ENCODE peak calls at places on chromosome 19, in ten cellular contexts. L is stomach, D is osteocyte, W is NCI-H187, I is uterus, O is NCI-H2029 treated with DMSO at 0.1 percent for 48 hours, M is iPS-NIHi11, S is upper lobe of right lung, T is NCI-H1436, G is fibroblast of mammary gland. P is an unnamed sample.

GRCh38 chr19:45601524-45602522 is at the start of gene GPR4:
- DNase-seq in L (no peak), D (no peak), W (no peak), I (no peak), O (no peak), M (peak), S (no peak), T (no peak), G (no peak), P (peak)

GRCh38 chr19:13684021-13684420 is 80.3 kb upstream of the MRI1 start:
- DNase-seq in L (no peak), D (no peak), W (no peak), I (no peak), O (no peak), M (no peak), S (no peak), T (no peak), G (no peak), P (no peak)

GRCh38 chr19:35232912-35233311 is 4.4 kb upstream of the FAM187B start:
- DNase-seq in L (no peak), D (peak), W (no peak), I (no peak), O (no peak), M (no peak), S (no peak), T (no peak), G (no peak), P (no peak)

GRCh38 chr19:10899171-10899653 is 27.9 kb downstream of the CARM1 start:
- DNase-seq in L (peak), D (no peak), W (no peak), I (no peak), O (peak), M (no peak), S (peak), T (no peak), G (no peak), P (peak)

GRCh38 chr19:13841339-13842293 is 35.3 kb upstream of the NANOS3 start:
- DNase-seq in L (peak), D (no peak), W (no peak), I (no peak), O (no peak), M (no peak), S (peak), T (no peak), G (no peak), P (peak)

GRCh38 chr19:49019242-49019932 is 2.5 kb upstream of the LHB start:
- DNase-seq in L (peak), D (no peak), W (peak), I (peak), O (no peak), M (peak), S (peak), T (peak), G (peak), P (no peak)

GRCh38 chr19:44788971-44789370 is 11.3 kb downstream of the CBLC start:
- DNase-seq in L (no peak), D (no peak), W (no peak), I (no peak), O (no peak), M (no peak), S (no peak), T (no peak), G (no peak), P (no peak)

GRCh38 chr19:46718934-46719551 is 2.1 kb upstream of the PRKD2 start:
- DNase-seq in L (no peak), D (no peak), W (no peak), I (no peak), O (no peak), M (no peak), S (no peak), T (no peak), G (no peak), P (peak)

GRCh38 chr19:35264281-35265125 is 4.3 kb upstream of the USF2 start:
- DNase-seq in L (peak), D (peak), W (no peak), I (peak), O (no peak), M (no peak), S (peak), T (no peak), G (no peak), P (peak)

GRCh38 chr19:58009666-58010301 is 7.2 kb upstream of the ZNF606 start:
- DNase-seq in L (peak), D (no peak), W (peak), I (peak), O (peak), M (peak), S (peak), T (peak), G (peak), P (peak)

GRCh38 chr19:51083783-51084182 is 1.1 kb upstream of the KLK14 start:
- DNase-seq in L (no peak), D (no peak), W (no peak), I (no peak), O (no peak), M (no peak), S (peak), T (no peak), G (no peak), P (peak)